ENCODE peak calls at places on chromosomes 5 and 9, in five cellular contexts. S is aorta; Q is H7; N is naive thymus-derived CD8-positive, alpha-beta T cell; C is activated CD8-positive, alpha-beta memory T cell treated with anti-CD3 and anti-CD28 coated beads, Interleukin-2, amount 50 U/mL, for 48 hours. P is an unnamed sample.

GRCh38 chr9:94971378-94972131 is 245.1 kb downstream of the AOPEP start:
- DNase-seq in S (no peak), C (no peak), Q (no peak), N (no peak), P (no peak)

GRCh38 chr5:145465487-145466263 is 369.5 kb downstream of the PRELID2 start:
- DNase-seq in C (no peak), S (no peak), N (no peak), Q (no peak), P (no peak)

GRCh38 chr5:173395257-173395932 is 67.2 kb upstream of the STC2 start:
- DNase-seq in S (no peak), C (no peak), Q (peak; percentile 45), N (no peak), P (no peak)

GRCh38 chr9:109403116-109403515 is 82.3 kb upstream of the EPB41L4B start:
- DNase-seq in S (no peak), C (no peak), Q (no peak), N (no peak), P (no peak)

GRCh38 chr9:12785251-12785880 is 10.5 kb downstream of the LURAP1L start:
- DNase-seq in C (no peak), Q (no peak), S (peak; percentile 69), N (no peak), P (peak; percentile 69)

GRCh38 chr5:375921-376871 is 54.7 kb downstream of the AHRR start:
- DNase-seq in S (peak; percentile 36), Q (peak; percentile 62), N (no peak), C (peak; percentile 59), P (peak; percentile 77)

GRCh38 chr5:9540791-9541190 is 5.1 kb downstream of the SEMA5A start:
- DNase-seq in Q (no peak), S (no peak), N (no peak), C (no peak), P (no peak)

GRCh38 chr5:109168151-109168550 is 241.6 kb downstream of the PJA2 start:
- DNase-seq in Q (no peak), C (no peak), S (no peak), N (no peak), P (no peak)

GRCh38 chr9:121861501-121862180 is 210.2 kb downstream of the DAB2IP start:
- DNase-seq in S (no peak), N (no peak), Q (peak; percentile 71), C (no peak), P (no peak)

GRCh38 chr5:94081088-94081487 is 339.7 kb upstream of the POU5F2 start:
- DNase-seq in C (no peak), S (no peak), Q (no peak), N (no peak), P (no peak)

GRCh38 chr5:124599048-124599973 is 147.1 kb downstream of the ZNF608 start:
- DNase-seq in S (no peak), N (no peak), Q (no peak), C (no peak), P (no peak)

GRCh38 chr5:25515525-25515924 is 870.7 kb upstream of the CDH10 start:
- DNase-seq in S (no peak), C (no peak), Q (no peak), N (no peak), P (no peak)

GRCh38 chr9:123044556-123044955 is 11.1 kb downstream of the GPR21 start:
- DNase-seq in Q (no peak), N (no peak), C (no peak), S (no peak), P (no peak)

P was measured in suprapubic skin.